ENCODE peak calls at places on chromosomes 3 and 15, in eight cellular contexts. Y is mesendoderm; J is C1 segment of cervical spinal cord; L is choroid plexus epithelial cell; H is left ventricle myocardium inferior; C is fibroblast of lung; P is stimulated activated CD4-positive, alpha-beta T cell treated with anti-CD3 and anti-CD28 coated beads, Interleukin-12 subunit alpha, Interleukin-12 subunit beta, amount 100 ng/mL, for 4 hours; A is posterior cingulate gyrus. D is an unnamed sample.

GRCh38 chr15:56964182-56964581 is 45.7 kb downstream of the TCF12 start:
- DNase-seq in J (no peak), P (no peak), C (peak), A (no peak), H (no peak), L (peak), Y (peak), D (no peak)

GRCh38 chr15:83559310-83559966 is 94.5 kb upstream of the ADAMTSL3 start:
- DNase-seq in L (peak), Y (peak), P (peak), H (no peak), A (peak), C (peak), J (peak), D (peak)

GRCh38 chr3:194333981-194334320 is 17.2 kb downstream of the CPN2 start:
- DNase-seq in P (no peak), L (no peak), H (no peak), J (no peak), A (no peak), C (no peak), Y (no peak), D (no peak)

GRCh38 chr3:111735271-111735758 is 123.8 kb upstream of the PHLDB2 start:
- DNase-seq in C (peak), J (no peak), H (no peak), L (peak), Y (peak), A (no peak), P (no peak), D (no peak)

GRCh38 chr3:168248383-168249047 is 152.8 kb upstream of the GOLIM4 start:
- DNase-seq in L (peak), H (no peak), Y (peak), P (no peak), J (no peak), A (no peak), C (peak), D (peak)

GRCh38 chr3:116188231-116188785 is 257.0 kb downstream of the LSAMP start:
- DNase-seq in P (no peak), L (no peak), J (no peak), H (no peak), C (peak), A (no peak), Y (no peak), D (no peak)

GRCh38 chr3:42061042-42061710 is 30.0 kb upstream of the TRAK1 start:
- DNase-seq in J (no peak), A (no peak), L (no peak), H (peak), P (no peak), C (no peak), Y (no peak), D (no peak)

GRCh38 chr3:49333091-49333490 is 6.8 kb downstream of the USP4 start:
- DNase-seq in C (no peak), L (no peak), Y (no peak), J (no peak), P (no peak), A (no peak), H (no peak), D (peak)

GRCh38 chr15:39599871-39600270 is 19.0 kb downstream of the THBS1 start:
- DNase-seq in C (no peak), J (no peak), L (no peak), H (no peak), P (no peak), Y (no peak), A (no peak), D (no peak)

GRCh38 chr3:69052567-69052898 is 400 bp upstream of the TMF1 start:
- DNase-seq in A (no peak), C (no peak), H (no peak), Y (no peak), P (no peak), J (no peak), L (no peak), D (no peak)

GRCh38 chr3:157174265-157174615 is 14.3 kb upstream of the CCNL1 start:
- DNase-seq in J (no peak), H (no peak), P (peak), Y (no peak), L (no peak), A (no peak), C (no peak), D (no peak)

GRCh38 chr3:160758929-160759577 is 3.0 kb downstream of the PPM1L start:
- DNase-seq in P (no peak), A (no peak), C (no peak), L (no peak), J (no peak), Y (no peak), H (no peak), D (no peak)

GRCh38 chr3:187906922-187907321 is 161.7 kb upstream of the BCL6 start:
- DNase-seq in A (no peak), L (no peak), C (no peak), P (no peak), Y (no peak), J (no peak), H (no peak), D (no peak)

GRCh38 chr15:33067456-33067855 is 127.1 kb downstream of the FMN1 start:
- DNase-seq in A (no peak), Y (peak), P (no peak), C (peak), J (no peak), L (peak), H (no peak), D (no peak)

GRCh38 chr3:30169459-30169858 is 436.9 kb upstream of the TGFBR2 start:
- DNase-seq in P (no peak), H (no peak), L (no peak), C (no peak), Y (no peak), J (no peak), A (no peak), D (no peak)

GRCh38 chr3:197117107-197117506 is 87.5 kb upstream of the MELTF start:
- DNase-seq in Y (peak), P (no peak), L (peak), J (no peak), A (no peak), H (no peak), C (peak), D (no peak)

GRCh38 chr15:37099321-37100108 is 834 bp downstream of the MEIS2 start:
- DNase-seq in A (no peak), J (no peak), H (no peak), L (peak), C (peak), Y (peak), P (no peak), D (no peak)

GRCh38 chr3:184773341-184774186 is 38.4 kb upstream of the VPS8 start:
- DNase-seq in C (no peak), L (no peak), Y (no peak), H (peak), A (no peak), J (no peak), P (no peak), D (no peak)

GRCh38 chr3:5021571-5022092 is 42.4 kb downstream of the BHLHE40 start:
- DNase-seq in H (no peak), A (no peak), J (no peak), L (peak), Y (no peak), C (peak), P (no peak), D (no peak)

D was measured in substantia nigra.